ENCODE peak calls at places on chromosomes 16 and 17, in eight cellular contexts. S is uterus, T is right lobe of liver, C is prostate gland, H is GM12892, Q is H54, O is lower leg skin, R is H1. E is an unnamed sample.

GRCh38 chr16:20674684-20675487 is 22.6 kb downstream of the ACSM1 start:
- DNase-seq in Q (no peak), O (no peak), C (no peak), T (no peak), S (peak), R (no peak), H (no peak), E (peak)

GRCh38 chr17:59572301-59572924 is 7.0 kb downstream of the DHX40 start:
- DNase-seq in C (no peak), O (no peak), S (no peak), Q (no peak), T (no peak), R (no peak), H (no peak), E (no peak)

GRCh38 chr16:30010817-30011504 is at the start of gene DOC2A:
- DNase-seq in S (no peak), H (no peak), Q (no peak), O (no peak), T (no peak), R (no peak), C (no peak), E (no peak)

GRCh38 chr16:52069866-52070265 is 477.1 kb downstream of the TOX3 start:
- DNase-seq in C (no peak), H (no peak), T (no peak), R (no peak), O (no peak), S (no peak), Q (no peak), E (no peak)

GRCh38 chr17:61362852-61363600 is 36.6 kb upstream of the TBX2 start:
- DNase-seq in R (no peak), T (no peak), O (no peak), C (no peak), H (no peak), S (no peak), Q (no peak), E (no peak)

GRCh38 chr17:335691-336090 is 16.9 kb downstream of the RPH3AL start:
- DNase-seq in O (no peak), S (no peak), C (no peak), R (no peak), H (no peak), T (no peak), Q (no peak), E (peak)

GRCh38 chr17:28901866-28902818 is 737 bp downstream of the DHRS13 start:
- DNase-seq in O (no peak), S (peak), H (no peak), T (peak), C (peak), Q (no peak), R (no peak), E (peak)

GRCh38 chr16:67198238-67198734 is 645 bp upstream of the ELMO3 start:
- DNase-seq in Q (no peak), T (no peak), S (no peak), H (no peak), C (peak), R (no peak), O (no peak), E (peak)

GRCh38 chr17:78315355-78316114 is 44.3 kb downstream of the SOCS3 start:
- DNase-seq in O (peak), Q (peak), H (peak), T (peak), R (peak), C (peak), S (peak), E (peak)

GRCh38 chr17:21245703-21246102 is 7.5 kb downstream of the NATD1 start:
- DNase-seq in R (no peak), T (no peak), S (no peak), Q (no peak), O (no peak), C (no peak), H (no peak), E (no peak)

GRCh38 chr17:54900457-54901229 is at the start of gene TOM1L1:
- DNase-seq in C (peak), T (peak), S (peak), Q (peak), R (peak), H (peak), O (peak), E (peak)

GRCh38 chr17:57619061-57619937 is 125.8 kb downstream of the CCDC182 start:
- DNase-seq in T (no peak), O (no peak), R (no peak), H (no peak), C (no peak), S (no peak), Q (peak), E (no peak)
- TF ChIP-seq POLR2A in T (no peak), O (no peak), R (no peak), H (no peak), C (no peak), S (no peak), Q (no peak), E (no peak)

DNA sequence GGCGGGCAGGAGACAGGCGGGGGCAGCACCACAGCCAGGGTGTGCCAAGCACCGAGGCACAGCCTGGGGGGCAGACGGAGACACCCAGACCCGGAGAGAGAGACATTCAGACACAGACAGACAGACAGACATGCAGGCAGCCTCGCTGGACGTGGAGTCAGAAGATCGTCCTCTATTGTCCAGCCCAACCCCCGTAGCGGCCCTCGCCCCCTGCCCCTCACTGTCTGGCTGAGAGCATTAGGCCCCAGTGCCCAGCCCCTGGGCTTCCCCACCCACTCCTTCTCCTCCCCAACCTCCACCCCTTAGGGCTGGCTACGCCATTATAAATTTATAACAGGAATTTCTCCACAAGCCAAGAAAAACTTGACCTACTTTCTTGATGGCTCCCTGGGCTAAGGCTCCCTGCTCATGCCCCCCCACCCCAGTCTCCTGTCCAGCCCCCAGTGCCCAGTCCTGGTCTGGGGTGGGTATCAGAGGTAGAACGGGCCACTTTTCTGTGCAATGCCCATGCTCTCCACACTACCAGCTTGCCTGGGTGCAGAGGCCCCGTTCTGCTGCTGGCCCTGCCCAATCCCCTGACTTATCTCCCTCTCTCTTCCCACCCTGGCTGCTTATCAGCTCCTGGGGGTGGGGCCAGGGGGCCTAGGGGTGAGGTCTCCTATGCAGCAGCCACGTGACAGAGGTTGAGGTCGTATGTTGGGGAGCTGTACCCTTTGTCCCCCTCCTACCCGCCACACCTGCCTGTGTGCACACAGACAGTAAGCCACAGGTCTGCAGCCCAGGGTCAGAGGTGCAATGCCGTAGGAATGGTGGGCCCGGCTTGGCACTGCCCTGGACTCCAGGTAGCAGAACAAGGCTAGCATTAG is 9.9 kb downstream of the THRA start:
- DNase-seq in R (no peak), O (no peak), S (peak), Q (no peak), H (no peak), C (no peak), T (no peak), E (peak)
- TF ChIP-seq POLR2A in R (no peak), O (no peak), S (no peak), Q (no peak), H (no peak), C (no peak), T (no peak), E (no peak)

GRCh38 chr16:89309438-89310122 is 92.1 kb downstream of the ZNF778 start:
- DNase-seq in O (no peak), H (no peak), C (no peak), R (no peak), T (no peak), Q (no peak), S (no peak), E (no peak)
- TF ChIP-seq POLR2A in O (no peak), H (no peak), C (no peak), R (no peak), T (no peak), Q (no peak), S (no peak), E (no peak)

GRCh38 chr17:67531291-67531690 is 154.2 kb downstream of the PITPNC1 start:
- DNase-seq in S (no peak), T (no peak), C (no peak), Q (no peak), H (peak), O (no peak), R (no peak), E (peak)

GRCh38 chr17:67526700-67527099 is 149.6 kb downstream of the PITPNC1 start:
- DNase-seq in C (no peak), O (no peak), R (no peak), Q (no peak), S (no peak), T (no peak), H (no peak), E (no peak)

GRCh38 chr17:67525239-67526135 is 148.4 kb downstream of the PITPNC1 start:
- DNase-seq in O (no peak), Q (no peak), C (no peak), H (no peak), T (no peak), R (no peak), S (no peak), E (peak)

GRCh38 chr17:67532326-67532871 is 155.3 kb downstream of the PITPNC1 start:
- DNase-seq in S (no peak), R (no peak), C (peak), O (no peak), H (no peak), Q (no peak), T (no peak), E (peak)

GRCh38 chr17:67528751-67529436 is 151.8 kb downstream of the PITPNC1 start:
- DNase-seq in T (peak), Q (peak), H (no peak), C (peak), O (peak), S (peak), R (no peak), E (peak)
- TF ChIP-seq POLR2A in T (no peak), Q (peak), H (no peak), C (no peak), O (no peak), S (no peak), R (no peak), E (peak)

DNA sequence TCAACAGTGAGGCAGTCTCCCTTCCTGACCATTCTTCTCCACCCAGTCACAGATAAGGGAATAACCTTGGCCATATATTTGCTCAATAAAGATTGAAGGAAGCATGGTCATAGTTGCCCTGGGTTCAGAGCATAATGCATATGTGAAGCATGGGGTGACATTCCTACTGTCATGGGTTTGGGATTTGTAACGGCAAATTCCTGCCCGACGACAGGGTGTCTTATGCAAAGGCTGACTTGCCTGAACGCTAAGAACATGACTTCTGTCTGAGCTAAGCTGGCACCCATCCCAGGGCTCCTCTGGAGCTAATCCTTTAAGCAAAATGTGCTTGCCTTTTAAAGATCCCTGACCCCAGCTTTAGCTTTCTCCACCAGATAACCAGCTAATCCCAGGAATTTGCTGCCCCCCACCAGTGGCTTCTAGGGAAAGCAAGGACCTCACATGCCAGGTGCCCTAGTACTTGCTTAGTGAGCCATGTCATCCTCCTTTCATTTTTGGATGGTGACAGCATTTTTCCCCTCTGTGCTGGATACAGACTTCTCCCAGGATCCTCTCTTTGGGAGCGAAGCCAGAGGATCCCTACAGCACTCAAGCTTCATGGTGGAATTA is 11.7 kb downstream of the SLC7A6OS start:
- DNase-seq in O (peak), Q (no peak), C (peak), R (no peak), S (peak), H (no peak), T (no peak), E (peak)
- TF ChIP-seq POLR2A in O (no peak), Q (no peak), C (no peak), R (no peak), S (no peak), H (no peak), T (no peak), E (no peak)

DNA sequence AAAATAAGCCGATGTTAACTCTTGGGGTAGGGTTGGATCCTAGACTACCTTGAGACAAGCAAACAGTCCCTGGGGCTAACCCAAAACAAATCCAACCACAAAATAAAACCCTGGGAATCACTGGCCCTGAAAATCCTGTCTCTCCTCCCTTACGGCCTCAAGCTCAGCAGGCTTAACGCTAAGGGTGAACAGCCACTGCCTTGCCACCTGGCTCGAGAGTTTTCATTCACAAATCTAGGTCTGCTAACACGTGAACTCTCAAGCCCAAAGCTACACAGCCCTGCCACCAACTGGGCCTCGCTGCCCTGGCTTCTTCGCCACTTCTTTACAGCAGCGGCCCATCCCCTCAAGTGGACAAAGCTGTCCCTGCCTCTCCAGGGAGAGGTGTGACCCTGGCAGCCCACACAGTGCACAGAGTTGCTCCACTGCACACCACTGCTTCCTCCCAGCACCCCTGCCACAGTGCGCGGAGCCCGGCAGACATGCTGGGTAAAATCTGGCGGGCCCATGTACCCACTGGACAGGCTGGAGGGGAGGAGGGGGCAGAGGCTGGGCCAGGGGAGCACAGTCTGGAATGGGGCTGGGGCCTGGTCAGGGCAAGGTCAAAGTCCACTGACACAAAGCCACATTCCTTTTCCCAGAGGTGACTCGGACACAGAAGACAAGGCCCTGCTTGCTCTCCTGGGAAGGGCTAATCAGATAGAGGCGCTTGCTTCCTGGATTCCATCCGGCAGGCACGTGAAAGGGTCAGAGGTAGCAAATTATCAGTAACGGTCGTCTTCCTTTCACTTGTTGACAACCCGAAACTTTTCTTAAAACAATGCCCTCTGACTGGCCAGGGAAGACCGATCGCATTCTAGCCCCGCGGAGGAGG is 996 bp downstream of the PCYT2 start:
- DNase-seq in T (no peak), S (no peak), C (no peak), Q (peak), O (no peak), R (no peak), H (no peak), E (peak)
- TF ChIP-seq POLR2A in T (peak), S (no peak), C (no peak), Q (no peak), O (no peak), R (no peak), H (no peak), E (no peak)

GRCh38 chr17:74164446-74165045 is 38.9 kb upstream of the RPL38 start:
- DNase-seq in H (no peak), Q (no peak), C (no peak), S (no peak), T (no peak), R (no peak), O (no peak), E (no peak)
- TF ChIP-seq POLR2A in H (no peak), Q (no peak), C (no peak), S (no peak), T (no peak), R (no peak), O (no peak), E (no peak)

GRCh38 chr16:2775765-2776499 is 1.1 kb downstream of the ELOB start:
- DNase-seq in S (no peak), T (no peak), C (no peak), Q (no peak), H (no peak), R (no peak), O (no peak), E (no peak)

GRCh38 chr16:2777231-2777902 is at the start of gene ELOB:
- DNase-seq in Q (peak), O (peak), T (peak), R (no peak), H (peak), S (peak), C (peak), E (peak)

GRCh38 chr16:2778692-2778958 is 1.5 kb upstream of the ELOB start:
- DNase-seq in S (peak), R (no peak), C (no peak), H (no peak), Q (no peak), O (no peak), T (no peak), E (no peak)

GRCh38 chr16:2775317-2775716 is 1.8 kb downstream of the ELOB start:
- DNase-seq in Q (no peak), H (no peak), R (no peak), C (no peak), O (no peak), T (no peak), S (no peak), E (no peak)

DNA sequence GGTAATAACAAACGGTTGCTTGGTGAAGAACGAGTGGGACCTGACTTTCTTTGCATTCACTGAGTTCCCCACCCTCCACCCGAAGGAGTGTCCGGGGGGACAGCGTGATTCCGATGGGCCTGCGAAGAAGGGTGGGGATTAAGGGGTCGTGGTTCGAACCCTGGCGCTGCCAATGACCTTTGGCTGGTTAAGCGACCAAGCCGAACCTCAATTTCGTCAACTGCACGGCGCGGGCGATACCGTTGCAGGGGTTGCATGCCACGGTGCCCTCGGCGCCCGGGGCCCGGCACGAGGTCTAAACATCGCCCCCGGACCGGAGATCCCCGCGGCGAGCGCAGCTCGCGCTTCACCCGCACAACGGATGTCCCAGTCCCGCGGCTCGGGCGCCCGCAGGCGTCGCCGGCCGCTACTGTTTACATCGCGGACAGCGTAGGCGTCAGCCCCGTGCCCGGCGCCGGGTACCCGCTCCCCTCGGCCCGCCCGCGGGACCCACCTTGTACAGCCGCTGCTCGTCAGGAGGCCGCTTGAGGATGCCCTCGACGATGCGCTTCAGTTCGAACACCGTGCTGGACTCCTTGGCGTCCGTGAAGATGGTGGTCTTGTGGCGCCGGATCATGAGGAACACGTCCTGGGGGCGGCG is 460 bp downstream of the ELOB start:
- DNase-seq in S (no peak), C (no peak), H (no peak), R (no peak), T (no peak), O (no peak), Q (no peak), E (no peak)
- TF ChIP-seq POLR2A in S (no peak), C (no peak), H (no peak), R (no peak), T (no peak), O (no peak), Q (no peak), E (no peak)

DNA sequence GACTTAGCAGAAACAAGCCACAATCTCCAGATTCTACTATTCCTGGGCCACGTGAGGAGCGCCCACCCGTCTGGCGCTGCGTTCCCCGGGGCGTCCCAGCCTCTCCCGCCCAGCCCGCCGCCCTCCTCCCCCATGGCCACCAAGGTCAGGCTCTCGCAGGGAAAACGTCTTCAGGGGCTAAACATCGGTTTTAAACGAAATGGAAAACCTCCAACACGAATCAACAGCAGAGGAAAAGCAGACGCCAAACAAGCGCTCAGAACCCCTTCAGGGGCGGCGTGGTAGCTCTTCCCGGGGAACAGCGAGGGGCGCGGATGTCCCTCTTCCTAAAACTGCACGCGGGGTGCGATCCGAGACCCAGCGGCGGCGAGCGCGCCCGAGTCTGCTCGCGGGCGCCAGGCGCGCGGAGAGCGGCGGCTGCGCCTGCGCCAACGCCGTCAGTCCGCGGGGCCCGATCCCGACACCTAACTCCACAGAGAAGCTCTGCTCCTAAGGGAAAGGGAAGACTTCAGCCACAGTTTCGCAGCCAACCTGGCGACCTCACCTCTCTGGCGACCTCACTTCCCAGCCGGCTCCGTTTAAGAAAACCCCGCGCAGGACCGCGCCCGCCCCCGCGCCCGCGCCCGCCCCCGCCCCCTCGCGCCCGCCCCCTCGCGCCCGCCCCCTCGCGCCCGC is 499 bp upstream of the COG1 start:
- DNase-seq in C (peak), R (no peak), H (peak), O (peak), T (peak), S (peak), Q (peak), E (peak)
- TF ChIP-seq POLR2A in C (peak), R (peak), H (peak), O (no peak), T (no peak), S (no peak), Q (peak), E (no peak)

E was measured in body of pancreas.